ENCODE peak calls at places on chromosome 18, in seven cellular contexts. W is cerebellar cortex; Y is NK-92 treated with Interleukin-12 subunit alpha and Interleukin-12 subunit beta, amount 100 ng/mL, for 24 hours; P is activated T-cell treated with anti-CD3 and anti-CD28 coated beads for 1 hour; O is brain microvascular endothelial cell; M is H54; B is hippocampal formation. A is an unnamed sample.

GRCh38 chr18:59744271-59744721 is 47.1 kb upstream of the CCBE1 start:
- DNase-seq in W (no peak), Y (no peak), P (no peak), O (peak; percentile 82), M (peak; percentile 26), B (no peak), A (peak; percentile 61)

GRCh38 chr18:2082676-2083075 is 488.6 kb downstream of the METTL4 start:
- DNase-seq in W (no peak), Y (no peak), P (no peak), O (no peak), M (no peak), B (no peak), A (no peak)

GRCh38 chr18:44729631-44730101 is 49.0 kb downstream of the SETBP1 start:
- DNase-seq in W (no peak), Y (peak; percentile 63), P (peak; percentile 7), O (peak; percentile 96), M (no peak), B (no peak), A (peak; percentile 32)

GRCh38 chr18:57744211-57744694 is 58.9 kb downstream of the ATP8B1 start:
- DNase-seq in W (no peak), Y (no peak), P (no peak), O (peak; percentile 48), M (no peak), B (no peak), A (peak; percentile 31)

GRCh38 chr18:55402731-55403405 is 185.1 kb downstream of the TCF4 start:
- DNase-seq in W (peak; percentile 66), Y (no peak), P (no peak), O (peak; percentile 42), M (no peak), B (no peak), A (no peak)

GRCh38 chr18:48605408-48605845 is 66.6 kb downstream of the CTIF start:
- DNase-seq in W (no peak), Y (no peak), P (no peak), O (no peak), M (no peak), B (no peak), A (no peak)

GRCh38 chr18:60861575-60861974 is 471.7 kb upstream of the CDH20 start:
- DNase-seq in W (no peak), Y (no peak), P (no peak), O (peak; percentile 43), M (no peak), B (no peak), A (no peak)

GRCh38 chr18:25327631-25328030 is 24.3 kb downstream of the ZNF521 start:
- DNase-seq in W (no peak), Y (no peak), P (no peak), O (no peak), M (no peak), B (no peak), A (no peak)

GRCh38 chr18:24075731-24076130 is 61.2 kb downstream of the TTC39C start:
- DNase-seq in W (no peak), Y (no peak), P (no peak), O (no peak), M (no peak), B (no peak), A (no peak)

GRCh38 chr18:8830067-8831060 is 125.0 kb downstream of the MTCL1 start:
- DNase-seq in W (peak; percentile 50), Y (no peak), P (no peak), O (no peak), M (no peak), B (no peak), A (no peak)

GRCh38 chr18:11322716-11323115 is 173.3 kb upstream of the PIEZO2 start:
- DNase-seq in W (no peak), Y (no peak), P (no peak), O (no peak), M (no peak), B (no peak), A (no peak)

GRCh38 chr18:54100920-54101319 is 123.5 kb downstream of the MBD2 start:
- DNase-seq in W (no peak), Y (no peak), P (no peak), O (peak; percentile 6), M (no peak), B (no peak), A (no peak)

GRCh38 chr18:74635202-74635969 is 37.7 kb downstream of the ZNF407 start:
- DNase-seq in W (no peak), Y (no peak), P (no peak), O (no peak), M (no peak), B (no peak), A (no peak)

GRCh38 chr18:32289480-32290075 is 99.7 kb downstream of the MEP1B start:
- DNase-seq in W (peak; percentile 64), Y (no peak), P (no peak), O (peak; percentile 82), M (peak; percentile 10), B (peak; percentile 30), A (peak; percentile 63)

GRCh38 chr18:77115461-77115907 is 17.1 kb downstream of the MBP start:
- DNase-seq in W (no peak), Y (no peak), P (no peak), O (no peak), M (no peak), B (no peak), A (no peak)

GRCh38 chr18:45923138-45923537 is 44.0 kb downstream of the EPG5 start:
- DNase-seq in W (no peak), Y (no peak), P (no peak), O (no peak), M (no peak), B (no peak), A (no peak)

GRCh38 chr18:58392336-58393000 is 236.4 kb downstream of the ALPK2 start:
- DNase-seq in W (peak; percentile 74), Y (no peak), P (no peak), O (peak; percentile 19), M (no peak), B (no peak), A (no peak)

GRCh38 chr18:36376361-36376760 is 78.8 kb downstream of the FHOD3 start:
- DNase-seq in W (no peak), Y (no peak), P (no peak), O (peak; percentile 32), M (no peak), B (no peak), A (no peak)

GRCh38 chr18:57776767-57777166 is 26.3 kb downstream of the ATP8B1 start:
- DNase-seq in W (no peak), Y (no peak), P (no peak), O (no peak), M (no peak), B (no peak), A (no peak)

GRCh38 chr18:13452448-13452811 is 233.9 kb downstream of the LDLRAD4 start:
- DNase-seq in W (peak; percentile 57), Y (no peak), P (no peak), O (peak; percentile 48), M (peak; percentile 78), B (no peak), A (no peak)

GRCh38 chr18:62690416-62690815 is 24.9 kb upstream of the PHLPP1 start:
- DNase-seq in W (peak; percentile 17), Y (no peak), P (no peak), O (no peak), M (no peak), B (peak; percentile 81), A (no peak)

GRCh38 chr18:59884331-59884730 is 15.5 kb upstream of the PMAIP1 start:
- DNase-seq in W (no peak), Y (no peak), P (no peak), O (no peak), M (no peak), B (no peak), A (no peak)

GRCh38 chr18:74114206-74114605 is 33.4 kb downstream of the FBXO15 start:
- DNase-seq in W (no peak), Y (no peak), P (no peak), O (no peak), M (no peak), B (no peak), A (no peak)

GRCh38 chr18:48609114-48609513 is 70.3 kb downstream of the CTIF start:
- DNase-seq in W (no peak), Y (no peak), P (no peak), O (no peak), M (no peak), B (no peak), A (no peak)

GRCh38 chr18:44758821-44759624 is 78.3 kb downstream of the SETBP1 start:
- DNase-seq in W (no peak), Y (no peak), P (no peak), O (no peak), M (no peak), B (no peak), A (no peak)

GRCh38 chr18:77086656-77087390 is 45.8 kb downstream of the MBP start:
- DNase-seq in W (no peak), Y (no peak), P (no peak), O (no peak), M (no peak), B (no peak), A (no peak)

GRCh38 chr18:59453468-59453961 is 94.5 kb upstream of the LMAN1 start:
- DNase-seq in W (no peak), Y (no peak), P (no peak), O (no peak), M (no peak), B (no peak), A (no peak)

GRCh38 chr18:66792466-66792865 is 188.6 kb upstream of the CDH19 start:
- DNase-seq in W (no peak), Y (no peak), P (no peak), O (no peak), M (no peak), B (no peak), A (no peak)

GRCh38 chr18:66951750-66952149 is 347.9 kb upstream of the CDH19 start:
- DNase-seq in W (no peak), Y (no peak), P (no peak), O (no peak), M (no peak), B (no peak), A (no peak)

A was measured in hepatic stellate cell.